ENCODE peak calls at places on chromosomes 7 and 10, in five cellular contexts. One of them, this sample, is unnamed.

GRCh38 chr10:86940677-86941076 is 16.7 kb downstream of the MMRN2 start:
- DNase-seq in PC-3: no peak
- DNase-seq in PC-9: no peak
- DNase-seq in fibroblast of lung: no peak
- DNase-seq in naive thymus-derived CD4-positive, alpha-beta T cell: no peak
- DNase-seq in this sample: no peak

GRCh38 chr10:88830643-88831277 is 20.9 kb downstream of the ANKRD22 start:
- DNase-seq in PC-3: no peak
- DNase-seq in PC-9: no peak
- DNase-seq in fibroblast of lung: no peak
- DNase-seq in naive thymus-derived CD4-positive, alpha-beta T cell: no peak
- DNase-seq in this sample: no peak

GRCh38 chr7:45691155-45691656 is 117.0 kb downstream of the ADCY1 start:
- DNase-seq in PC-3: no peak
- DNase-seq in PC-9: no peak
- DNase-seq in fibroblast of lung: no peak
- DNase-seq in naive thymus-derived CD4-positive, alpha-beta T cell: no peak
- DNase-seq in this sample: no peak

GRCh38 chr7:99098824-99099498 is 44.9 kb downstream of the SMURF1 start:
- DNase-seq in PC-3: peak
- DNase-seq in PC-9: peak
- DNase-seq in fibroblast of lung: peak
- DNase-seq in naive thymus-derived CD4-positive, alpha-beta T cell: no peak
- DNase-seq in this sample: no peak

GRCh38 chr7:124954766-124955165 is 25.1 kb upstream of the POT1 start:
- DNase-seq in PC-3: no peak
- DNase-seq in PC-9: no peak
- DNase-seq in fibroblast of lung: no peak
- DNase-seq in naive thymus-derived CD4-positive, alpha-beta T cell: no peak
- DNase-seq in this sample: no peak

GRCh38 chr7:116863168-116863670 is 832 bp downstream of the CAPZA2 start:
- DNase-seq in PC-3: peak
- DNase-seq in PC-9: peak
- DNase-seq in fibroblast of lung: peak
- DNase-seq in naive thymus-derived CD4-positive, alpha-beta T cell: no peak
- DNase-seq in this sample: peak

GRCh38 chr10:44990302-44990655 is 10.4 kb upstream of the ZNF22 start:
- DNase-seq in PC-3: no peak
- DNase-seq in PC-9: no peak
- DNase-seq in fibroblast of lung: no peak
- DNase-seq in naive thymus-derived CD4-positive, alpha-beta T cell: no peak
- DNase-seq in this sample: no peak

GRCh38 chr10:47370878-47371277 is 13.2 kb downstream of the ZNF488 start:
- DNase-seq in PC-3: no peak
- DNase-seq in PC-9: no peak
- DNase-seq in fibroblast of lung: no peak
- DNase-seq in naive thymus-derived CD4-positive, alpha-beta T cell: no peak
- DNase-seq in this sample: no peak

GRCh38 chr7:19144661-19145428 is at the start of gene FERD3L:
- DNase-seq in PC-3: no peak
- DNase-seq in PC-9: no peak
- DNase-seq in fibroblast of lung: no peak
- DNase-seq in naive thymus-derived CD4-positive, alpha-beta T cell: no peak
- DNase-seq in this sample: no peak

GRCh38 chr10:98323221-98324164 is 55.5 kb upstream of the LOXL4 start:
- DNase-seq in PC-3: peak
- DNase-seq in PC-9: peak
- DNase-seq in fibroblast of lung: peak
- DNase-seq in naive thymus-derived CD4-positive, alpha-beta T cell: no peak
- DNase-seq in this sample: no peak

GRCh38 chr7:92808006-92808405 is 28.4 kb downstream of the CDK6 start:
- DNase-seq in PC-3: no peak
- DNase-seq in PC-9: no peak
- DNase-seq in fibroblast of lung: peak
- DNase-seq in naive thymus-derived CD4-positive, alpha-beta T cell: no peak
- DNase-seq in this sample: no peak

GRCh38 chr7:102289051-102289450 is 2.4 kb downstream of the SH2B2 start:
- DNase-seq in PC-3: no peak
- DNase-seq in PC-9: no peak
- DNase-seq in fibroblast of lung: no peak
- DNase-seq in naive thymus-derived CD4-positive, alpha-beta T cell: no peak
- DNase-seq in this sample: no peak

GRCh38 chr10:30042820-30043219 is 16.6 kb downstream of the JCAD start:
- DNase-seq in PC-3: no peak
- DNase-seq in PC-9: no peak
- DNase-seq in fibroblast of lung: no peak
- DNase-seq in naive thymus-derived CD4-positive, alpha-beta T cell: no peak
- DNase-seq in this sample: no peak

GRCh38 chr10:62938672-62939071 is 122.5 kb upstream of the EGR2 start:
- DNase-seq in PC-3: no peak
- DNase-seq in PC-9: no peak
- DNase-seq in fibroblast of lung: no peak
- DNase-seq in naive thymus-derived CD4-positive, alpha-beta T cell: no peak
- DNase-seq in this sample: no peak

GRCh38 chr10:17454181-17454800 is at the start of gene ST8SIA6:
- DNase-seq in PC-3: peak
- DNase-seq in PC-9: peak
- DNase-seq in fibroblast of lung: peak
- DNase-seq in naive thymus-derived CD4-positive, alpha-beta T cell: peak
- DNase-seq in this sample: no peak
- H3K27ac ChIP-seq in PC-3: no peak
- H3K27ac ChIP-seq in PC-9: no peak
- H3K27ac ChIP-seq in fibroblast of lung: no peak
- H3K27ac ChIP-seq in naive thymus-derived CD4-positive, alpha-beta T cell: peak
- H3K27ac ChIP-seq in this sample: no peak

GRCh38 chr7:7176421-7177043 is 5.8 kb upstream of the C1GALT1 start:
- DNase-seq in PC-3: peak
- DNase-seq in PC-9: peak
- DNase-seq in fibroblast of lung: peak
- DNase-seq in naive thymus-derived CD4-positive, alpha-beta T cell: no peak
- DNase-seq in this sample: no peak
- H3K27ac ChIP-seq in PC-3: peak
- H3K27ac ChIP-seq in PC-9: peak
- H3K27ac ChIP-seq in fibroblast of lung: peak
- H3K27ac ChIP-seq in naive thymus-derived CD4-positive, alpha-beta T cell: no peak
- H3K27ac ChIP-seq in this sample: no peak

DNA sequence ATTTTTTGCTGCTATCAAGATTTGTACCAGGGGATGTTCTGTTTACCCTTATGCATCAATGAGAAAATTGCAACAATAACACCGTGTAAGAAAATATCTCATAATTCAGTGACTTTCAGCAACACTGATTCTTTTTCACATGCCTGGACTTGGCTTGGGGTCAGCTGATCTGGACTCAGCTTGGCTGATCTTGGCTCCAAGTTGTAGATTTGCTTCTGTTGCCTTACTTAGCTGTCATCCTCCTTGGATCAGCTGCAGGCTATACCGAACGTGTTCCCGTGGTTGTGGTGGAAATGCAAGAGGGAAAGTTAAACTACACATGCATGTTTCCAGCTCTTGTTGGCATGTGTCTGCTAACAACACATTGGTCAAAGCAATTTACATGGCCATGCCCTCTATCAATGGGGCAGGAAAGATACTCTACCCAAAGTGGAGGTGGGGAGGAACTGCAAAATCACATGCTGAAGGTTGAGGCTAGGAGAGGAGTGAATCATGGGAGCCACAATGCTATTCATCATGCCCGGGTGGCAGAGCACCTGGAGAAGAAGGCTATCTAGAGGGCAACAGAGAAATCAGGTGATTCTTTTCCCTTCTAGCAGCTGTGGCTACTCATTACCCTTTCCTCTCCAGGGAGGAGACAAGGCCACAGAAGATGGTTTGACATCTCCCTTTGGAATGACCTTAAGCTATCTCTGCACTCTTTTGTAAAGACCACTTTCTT is 1276.3 kb upstream of the AUTS2 start:
- DNase-seq in PC-3: no peak
- DNase-seq in PC-9: no peak
- DNase-seq in fibroblast of lung: no peak
- DNase-seq in naive thymus-derived CD4-positive, alpha-beta T cell: no peak
- DNase-seq in this sample: no peak
- H3K27ac ChIP-seq in PC-3: no peak
- H3K27ac ChIP-seq in PC-9: peak
- H3K27ac ChIP-seq in fibroblast of lung: no peak
- H3K27ac ChIP-seq in naive thymus-derived CD4-positive, alpha-beta T cell: no peak
- H3K27ac ChIP-seq in this sample: no peak

DNA sequence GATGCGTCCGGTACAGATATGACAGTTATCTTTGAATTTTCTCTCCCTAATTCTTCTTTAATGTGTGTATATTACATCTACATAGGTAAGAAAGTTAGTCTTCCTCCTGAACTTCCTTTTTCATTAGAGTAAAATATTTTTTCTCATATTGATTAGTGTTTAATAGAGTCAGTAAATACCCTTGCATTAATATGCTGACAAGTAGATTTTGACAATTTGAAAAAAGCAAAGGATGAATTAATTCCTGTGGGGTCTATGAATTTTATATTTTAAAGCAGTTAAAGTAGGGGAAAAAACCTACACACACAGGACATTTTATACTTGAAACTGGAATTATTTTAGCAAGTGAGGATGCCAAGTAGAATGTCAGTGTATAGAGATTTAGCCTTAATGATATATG is 9.4 kb downstream of the OTUD1 start:
- DNase-seq in PC-3: no peak
- DNase-seq in PC-9: no peak
- DNase-seq in fibroblast of lung: no peak
- DNase-seq in naive thymus-derived CD4-positive, alpha-beta T cell: no peak
- DNase-seq in this sample: no peak
- H3K27ac ChIP-seq in PC-3: no peak
- H3K27ac ChIP-seq in PC-9: peak
- H3K27ac ChIP-seq in fibroblast of lung: no peak
- H3K27ac ChIP-seq in naive thymus-derived CD4-positive, alpha-beta T cell: no peak
- H3K27ac ChIP-seq in this sample: no peak

GRCh38 chr7:149772821-149773425 is 465 bp downstream of the ZNF467 start:
- DNase-seq in PC-3: peak
- DNase-seq in PC-9: peak
- DNase-seq in fibroblast of lung: no peak
- DNase-seq in naive thymus-derived CD4-positive, alpha-beta T cell: peak
- DNase-seq in this sample: no peak

GRCh38 chr7:149771696-149772235 is 1.6 kb downstream of the ZNF467 start:
- DNase-seq in PC-3: peak
- DNase-seq in PC-9: peak
- DNase-seq in fibroblast of lung: peak
- DNase-seq in naive thymus-derived CD4-positive, alpha-beta T cell: peak
- DNase-seq in this sample: peak

GRCh38 chr7:149771199-149771636 is 2.2 kb downstream of the ZNF467 start:
- DNase-seq in PC-3: peak
- DNase-seq in PC-9: no peak
- DNase-seq in fibroblast of lung: no peak
- DNase-seq in naive thymus-derived CD4-positive, alpha-beta T cell: peak
- DNase-seq in this sample: no peak

GRCh38 chr7:149773446-149774236 is at the start of gene ZNF467:
- DNase-seq in PC-3: peak
- DNase-seq in PC-9: peak
- DNase-seq in fibroblast of lung: peak
- DNase-seq in naive thymus-derived CD4-positive, alpha-beta T cell: peak
- DNase-seq in this sample: no peak

DNA sequence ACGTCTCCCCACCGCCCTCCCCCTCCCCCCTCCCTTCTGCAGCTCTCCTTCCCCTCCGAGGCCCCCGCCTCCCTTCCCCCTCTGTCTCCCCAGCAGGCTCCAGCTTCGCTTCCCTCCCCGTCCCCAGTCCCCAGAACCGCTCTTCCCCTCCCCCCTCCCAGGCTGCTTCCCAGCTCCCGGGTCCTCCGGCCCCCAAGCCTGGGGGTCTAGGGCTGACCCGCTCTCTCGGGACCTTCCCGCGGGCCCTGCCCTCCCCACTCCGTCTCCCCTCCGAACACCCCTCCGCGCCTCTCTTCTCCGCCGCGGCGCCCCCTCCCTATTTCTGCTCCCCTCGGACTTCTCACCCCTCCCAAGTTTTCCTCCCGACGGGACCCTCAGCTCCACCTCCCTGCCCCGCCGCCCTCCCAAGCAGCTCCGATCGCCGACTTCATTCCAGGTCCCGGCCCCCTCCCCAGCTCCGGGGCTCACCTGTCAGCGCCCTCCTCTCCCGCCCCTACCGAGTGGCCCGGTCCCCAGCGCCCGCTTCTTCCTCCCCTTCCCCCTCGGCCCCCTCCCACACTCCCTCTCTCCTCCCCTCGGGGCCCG is 1.1 kb downstream of the ZNF467 start:
- DNase-seq in PC-3: no peak
- DNase-seq in PC-9: no peak
- DNase-seq in fibroblast of lung: no peak
- DNase-seq in naive thymus-derived CD4-positive, alpha-beta T cell: no peak
- DNase-seq in this sample: no peak
- H3K27ac ChIP-seq in PC-3: no peak
- H3K27ac ChIP-seq in PC-9: no peak
- H3K27ac ChIP-seq in fibroblast of lung: no peak
- H3K27ac ChIP-seq in naive thymus-derived CD4-positive, alpha-beta T cell: peak
- H3K27ac ChIP-seq in this sample: peak

GRCh38 chr10:14385591-14386201 is 55.0 kb upstream of the FRMD4A start:
- DNase-seq in PC-3: peak
- DNase-seq in PC-9: no peak
- DNase-seq in fibroblast of lung: peak
- DNase-seq in naive thymus-derived CD4-positive, alpha-beta T cell: no peak
- DNase-seq in this sample: no peak
- H3K27ac ChIP-seq in PC-3: no peak
- H3K27ac ChIP-seq in PC-9: no peak
- H3K27ac ChIP-seq in fibroblast of lung: no peak
- H3K27ac ChIP-seq in naive thymus-derived CD4-positive, alpha-beta T cell: no peak
- H3K27ac ChIP-seq in this sample: no peak

DNA sequence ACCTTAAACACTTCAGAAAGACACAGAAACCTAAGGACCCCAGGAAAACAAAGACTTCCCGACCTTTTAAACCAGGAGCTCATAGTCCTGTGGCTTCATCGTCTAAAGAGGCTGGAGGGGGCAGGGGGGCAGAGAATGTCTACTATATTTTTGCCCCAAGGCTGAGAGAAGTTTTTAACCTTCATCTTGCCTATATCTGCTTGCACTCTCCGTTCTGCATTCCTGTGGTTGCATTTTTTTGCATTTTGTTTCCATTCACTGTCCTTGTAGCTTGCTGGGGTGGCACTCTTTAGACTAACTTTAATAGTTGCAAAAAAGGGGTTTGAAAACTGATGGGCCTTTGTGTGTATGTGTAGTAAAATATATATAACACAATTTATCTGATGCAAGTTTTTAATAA is 23.7 kb downstream of the PRKAR2B start:
- DNase-seq in PC-3: no peak
- DNase-seq in PC-9: no peak
- DNase-seq in fibroblast of lung: no peak
- DNase-seq in naive thymus-derived CD4-positive, alpha-beta T cell: no peak
- DNase-seq in this sample: no peak
- H3K27ac ChIP-seq in PC-3: no peak
- H3K27ac ChIP-seq in PC-9: no peak
- H3K27ac ChIP-seq in fibroblast of lung: no peak
- H3K27ac ChIP-seq in naive thymus-derived CD4-positive, alpha-beta T cell: no peak
- H3K27ac ChIP-seq in this sample: no peak

DNA sequence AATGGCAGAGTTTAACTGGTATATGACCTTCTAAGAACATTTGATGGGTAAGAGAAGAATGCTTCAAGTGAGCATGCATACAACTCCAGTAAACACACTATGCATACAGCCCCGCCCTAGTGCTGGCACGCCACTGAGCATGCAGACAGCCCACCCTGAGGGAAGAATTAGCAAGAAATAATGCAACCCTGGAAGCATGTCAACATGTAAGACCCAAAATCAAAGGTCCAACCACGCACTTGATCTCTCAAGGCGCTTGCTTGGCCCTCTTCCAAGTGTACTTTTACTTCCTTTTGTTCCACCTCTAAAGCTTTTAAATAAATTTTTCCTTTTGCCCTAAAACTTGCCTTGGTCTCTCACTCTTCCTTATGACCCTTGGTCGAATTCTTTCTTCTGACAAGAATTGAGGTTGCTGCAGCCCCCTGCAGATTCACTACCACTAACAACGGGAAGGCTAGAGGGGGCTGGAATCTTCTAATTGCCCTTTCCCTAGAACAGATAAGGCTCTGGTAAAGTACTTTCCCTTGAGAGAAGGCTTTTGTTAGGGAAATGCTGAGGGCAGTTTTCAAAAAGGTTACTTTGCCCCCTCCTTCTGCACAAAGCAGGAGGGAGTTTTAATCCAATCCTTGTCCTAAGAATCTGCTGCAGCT is 3.4 kb downstream of the FAM24B start:
- DNase-seq in PC-3: no peak
- DNase-seq in PC-9: no peak
- DNase-seq in fibroblast of lung: no peak
- DNase-seq in naive thymus-derived CD4-positive, alpha-beta T cell: no peak
- DNase-seq in this sample: no peak
- H3K27ac ChIP-seq in PC-3: no peak
- H3K27ac ChIP-seq in PC-9: no peak
- H3K27ac ChIP-seq in fibroblast of lung: no peak
- H3K27ac ChIP-seq in naive thymus-derived CD4-positive, alpha-beta T cell: no peak
- H3K27ac ChIP-seq in this sample: no peak